ENCODE peak calls at places on chromosomes 13 and 19, in five cellular contexts. V, L, W, O and K are unnamed samples.

GRCh38 chr13:30181856-30182651 is 125.3 kb downstream of the KATNAL1 start:
- DNase-seq in V (no peak), L (no peak), O (no peak), W (no peak), K (no peak)

GRCh38 chr19:7295912-7296486 is 1.8 kb upstream of the INSR start:
- DNase-seq in L (no peak), V (no peak), W (no peak), O (no peak), K (peak)

GRCh38 chr19:41547569-41547968 is 28.4 kb upstream of the CEACAM21 start:
- DNase-seq in W (no peak), O (no peak), L (no peak), V (no peak), K (no peak)

GRCh38 chr19:38596057-38596981 is 21.4 kb downstream of the MAP4K1 start:
- DNase-seq in O (peak), L (no peak), W (no peak), V (no peak), K (peak)

GRCh38 chr13:30932481-30933333 is at the start of gene TEX26:
- DNase-seq in V (no peak), W (peak), O (no peak), L (no peak), K (no peak)

GRCh38 chr13:38537026-38537425 is 149.9 kb upstream of the FREM2 start:
- DNase-seq in L (no peak), W (no peak), O (no peak), V (no peak), K (no peak)

GRCh38 chr19:47758433-47758784 is 13.1 kb downstream of the NOP53 start:
- DNase-seq in V (no peak), O (no peak), L (no peak), W (no peak), K (no peak)

GRCh38 chr19:58582985-58583384 is 9.8 kb upstream of the MZF1 start:
- DNase-seq in W (no peak), L (no peak), O (no peak), V (no peak), K (no peak)

GRCh38 chr19:51637362-51637978 is 7.3 kb upstream of the SIGLEC5 start:
- DNase-seq in O (no peak), V (no peak), W (no peak), L (no peak), K (no peak)

GRCh38 chr13:60431108-60431700 is 34.2 kb downstream of the TDRD3 start:
- DNase-seq in W (peak), L (no peak), O (no peak), V (peak), K (peak)

GRCh38 chr13:20924758-20925394 is 22.3 kb upstream of the XPO4 start:
- DNase-seq in O (peak), W (peak), L (peak), V (peak), K (peak)

GRCh38 chr19:23203841-23204344 is 46.3 kb downstream of the ZNF724 start:
- DNase-seq in O (peak), W (no peak), L (no peak), V (peak), K (no peak)

GRCh38 chr19:2952953-2953481 is 8.2 kb upstream of the ZNF77 start:
- DNase-seq in W (no peak), L (no peak), O (no peak), V (no peak), K (peak)

GRCh38 chr13:80132741-80133601 is 208.0 kb downstream of the SPRY2 start:
- DNase-seq in L (peak), W (no peak), V (peak), O (no peak), K (no peak)

GRCh38 chr19:18093439-18094161 is 4.0 kb upstream of the MAST3 start:
- DNase-seq in V (no peak), W (no peak), O (peak), L (no peak), K (no peak)

GRCh38 chr13:106548064-106548696 is 12.7 kb upstream of the EFNB2 start:
- DNase-seq in V (no peak), L (no peak), O (no peak), W (no peak), K (no peak)

GRCh38 chr19:49758292-49758691 is 4.8 kb downstream of the TSKS start:
- DNase-seq in O (no peak), W (no peak), L (no peak), V (no peak), K (no peak)